ENCODE peak calls at places on chromosomes 13 and 19, in six cellular contexts. O is OCI-LY7, C is spleen, P is NB4, B is GM23248, X is IMR-90. U is an unnamed sample.

GRCh38 chr13:106143392-106143791 is 392.1 kb downstream of the EFNB2 start:
- DNase-seq in P (no peak), O (no peak), B (no peak), C (no peak), X (peak), U (no peak)

GRCh38 chr19:46761418-46761831 is 15.2 kb upstream of the STRN4 start:
- DNase-seq in C (no peak), O (no peak), P (no peak), B (peak), X (peak), U (peak)

GRCh38 chr13:29676535-29676934 is 81.0 kb upstream of the SLC7A1 start:
- DNase-seq in B (peak), O (no peak), X (peak), P (no peak), C (no peak), U (peak)

GRCh38 chr19:33621065-33621785 is 528 bp upstream of the CHST8 start:
- DNase-seq in B (no peak), O (no peak), P (no peak), X (no peak), C (peak), U (no peak)

GRCh38 chr19:36423925-36424324 is 5.5 kb upstream of the ZFP82 start:
- DNase-seq in X (no peak), O (no peak), C (no peak), P (no peak), B (no peak), U (no peak)

GRCh38 chr13:73697166-73697565 is 437.0 kb downstream of the KLF12 start:
- DNase-seq in C (no peak), P (no peak), O (no peak), B (peak), X (no peak), U (no peak)

GRCh38 chr13:59236309-59236939 is 927.3 kb downstream of the DIAPH3 start:
- DNase-seq in B (no peak), C (no peak), O (no peak), P (no peak), X (no peak), U (no peak)

GRCh38 chr19:1063030-1063908 is 3.7 kb upstream of the ARHGAP45 start:
- DNase-seq in O (peak), P (peak), B (peak), X (no peak), C (peak), U (no peak)

GRCh38 chr19:13103961-13104847 is 1.5 kb upstream of the LYL1 start:
- DNase-seq in B (peak), C (peak), P (peak), X (no peak), O (peak), U (no peak)

GRCh38 chr19:42281175-42282035 is 12.4 kb downstream of the CIC start:
- DNase-seq in O (peak), X (peak), P (peak), B (peak), C (peak), U (peak)

GRCh38 chr19:11905928-11906327 is 18.3 kb downstream of the ZNF69 start:
- DNase-seq in X (no peak), P (no peak), B (no peak), C (no peak), O (no peak), U (no peak)

GRCh38 chr19:37551123-37551993 is 43.2 kb downstream of the ZNF571 start:
- DNase-seq in O (no peak), B (peak), X (peak), C (no peak), P (peak), U (peak)

GRCh38 chr19:1157931-1158884 is 15.9 kb downstream of the SBNO2 start:
- DNase-seq in B (no peak), P (no peak), X (no peak), C (no peak), O (no peak), U (no peak)

GRCh38 chr13:76579701-76580100 is 306.5 kb downstream of the KCTD12 start:
- DNase-seq in B (no peak), P (no peak), C (no peak), X (no peak), O (no peak), U (no peak)

GRCh38 chr13:28137556-28137955 is 789 bp upstream of the PAN3 start:
- DNase-seq in C (no peak), P (no peak), B (peak), X (no peak), O (no peak), U (peak)

GRCh38 chr13:42859760-42860159 is 78.4 kb downstream of the FAM216B start:
- DNase-seq in B (no peak), P (no peak), X (no peak), C (no peak), O (no peak), U (no peak)

GRCh38 chr13:98349731-98350305 is 172.7 kb upstream of the RNF113B start:
- DNase-seq in O (peak), X (no peak), P (peak), C (no peak), B (no peak), U (no peak)

GRCh38 chr19:7533281-7533819 is 2.2 kb upstream of the PNPLA6 start:
- DNase-seq in C (peak), P (no peak), O (no peak), X (peak), B (peak), U (peak)

GRCh38 chr19:4506449-4507149 is 11.7 kb downstream of the PLIN4 start:
- DNase-seq in X (peak), P (peak), O (no peak), B (peak), C (no peak), U (peak)

GRCh38 chr13:86399572-86399971 is 600.4 kb upstream of the SLITRK6 start:
- DNase-seq in P (no peak), C (no peak), X (no peak), B (no peak), O (no peak), U (no peak)

GRCh38 chr13:24648983-24649684 is 31.1 kb upstream of the ATP12A start:
- DNase-seq in B (no peak), C (no peak), P (no peak), X (no peak), O (peak), U (no peak)

GRCh38 chr13:93951153-93951552 is 528.3 kb downstream of the DCT start:
- DNase-seq in X (peak), P (no peak), C (no peak), O (no peak), B (peak), U (peak)

GRCh38 chr19:50378863-50379236 is 2.6 kb downstream of the NR1H2 start:
- DNase-seq in C (peak), B (no peak), O (no peak), X (no peak), P (no peak), U (no peak)

GRCh38 chr19:50378169-50378862 is 2.1 kb downstream of the NR1H2 start:
- DNase-seq in O (no peak), B (no peak), C (peak), X (no peak), P (no peak), U (no peak)

GRCh38 chr19:50380767-50381166 is 3.4 kb upstream of the POLD1 start:
- DNase-seq in C (peak), X (no peak), P (no peak), B (no peak), O (no peak), U (no peak)

GRCh38 chr19:50379602-50380001 is 3.3 kb downstream of the NR1H2 start:
- DNase-seq in B (no peak), P (no peak), X (no peak), O (no peak), C (peak), U (no peak)

DNA sequence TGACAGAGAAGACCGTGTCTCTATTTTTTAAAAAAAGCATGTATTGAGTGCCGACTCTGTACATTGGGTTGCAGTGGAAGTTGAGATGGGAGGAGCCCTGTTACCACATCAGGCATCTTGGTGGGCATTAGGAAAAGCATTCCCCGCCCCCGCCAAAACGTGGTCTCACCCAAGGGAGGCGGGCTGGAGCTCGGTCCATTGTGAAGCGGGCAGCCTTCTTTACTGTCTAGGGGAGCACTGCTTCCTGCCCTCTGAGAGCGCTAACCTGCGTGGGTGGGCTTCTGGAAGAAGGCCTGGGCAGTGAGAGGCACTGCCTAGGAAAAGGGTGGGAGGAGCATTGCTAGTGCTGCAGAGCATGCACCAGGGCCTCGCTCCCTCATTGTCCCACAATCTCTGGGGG is 3.9 kb downstream of the NR1H2 start:
- DNase-seq in P (no peak), O (no peak), X (peak), C (peak), B (no peak), U (no peak)
- H3K4me3 ChIP-seq in P (no peak), O (no peak), X (no peak), C (no peak), B (no peak), U (no peak)

DNA sequence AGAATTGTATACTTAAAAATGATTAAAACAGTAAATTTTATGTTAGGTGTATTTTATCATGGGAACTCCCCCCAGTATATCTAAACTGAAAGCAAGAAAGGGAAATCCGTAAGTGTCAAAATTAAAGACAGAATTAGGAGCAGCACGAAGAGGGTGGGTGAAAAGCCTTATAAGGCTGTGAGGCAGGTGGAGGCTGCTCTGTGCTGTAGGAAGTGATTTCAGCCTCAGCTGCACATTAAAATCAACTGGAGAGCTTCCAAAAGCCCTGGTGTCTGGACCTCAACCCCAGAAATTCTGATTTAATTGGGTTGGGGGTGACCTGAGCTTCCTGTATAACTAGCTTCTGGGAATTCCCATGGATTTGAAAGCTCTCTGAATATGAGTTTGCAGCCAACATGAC is 242.3 kb upstream of the TMTC4 start:
- DNase-seq in B (no peak), C (no peak), X (no peak), O (no peak), P (no peak), U (no peak)
- H3K4me3 ChIP-seq in B (no peak), C (no peak), X (no peak), O (no peak), P (no peak), U (no peak)

DNA sequence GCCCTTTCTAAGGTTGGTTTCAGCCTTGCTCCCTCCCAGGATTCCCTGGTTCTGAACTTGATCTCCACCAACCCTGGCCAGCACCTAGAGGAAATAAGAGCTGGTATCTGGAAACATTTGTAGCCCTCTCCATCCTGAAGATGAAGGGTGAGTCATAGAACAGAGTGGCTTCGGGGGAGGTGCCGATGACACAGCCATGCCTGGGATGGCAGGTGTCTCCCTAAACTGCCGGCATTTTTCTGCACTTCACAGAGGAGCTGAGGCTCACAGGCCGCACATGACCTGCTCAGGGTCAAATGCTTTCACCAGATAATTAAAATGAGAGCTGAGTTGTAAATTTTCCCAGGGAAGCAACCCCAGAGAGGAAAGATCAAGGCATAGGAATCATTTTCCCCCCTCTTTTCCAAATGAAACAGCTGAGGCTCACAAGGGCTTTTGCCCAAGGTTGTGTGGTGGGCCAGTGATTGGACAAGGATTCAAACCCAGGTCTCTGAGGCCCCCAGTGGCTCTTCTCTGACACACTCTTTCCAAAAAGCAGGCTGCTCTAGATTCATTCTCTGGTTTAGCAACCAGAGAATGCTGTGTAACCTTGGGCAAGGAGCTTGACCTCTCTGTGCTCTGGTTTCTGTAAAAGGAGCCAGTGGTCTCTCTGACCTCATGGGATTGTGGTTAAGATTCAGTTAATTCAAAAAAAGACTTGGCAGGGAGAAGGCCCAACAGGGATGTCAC is 1.2 kb upstream of the SLC25A42 start:
- DNase-seq in B (peak), O (peak), X (peak), C (no peak), P (peak), U (peak)
- H3K4me3 ChIP-seq in B (peak), O (peak), X (peak), C (peak), P (peak), U (peak)

GRCh38 chr19:15944401-15944800 is 4.4 kb upstream of the OR10H4 start:
- DNase-seq in C (no peak), B (no peak), P (no peak), X (no peak), O (no peak), U (no peak)

GRCh38 chr19:15948223-15949058 is at the start of gene OR10H4:
- DNase-seq in B (no peak), C (no peak), X (no peak), P (no peak), O (no peak), U (no peak)

GRCh38 chr19:15945301-15945700 is 3.5 kb upstream of the OR10H4 start:
- DNase-seq in O (no peak), C (no peak), P (no peak), B (no peak), X (no peak), U (no peak)
- H3K4me3 ChIP-seq in O (no peak), C (no peak), P (no peak), B (no peak), X (no peak), U (no peak)

DNA sequence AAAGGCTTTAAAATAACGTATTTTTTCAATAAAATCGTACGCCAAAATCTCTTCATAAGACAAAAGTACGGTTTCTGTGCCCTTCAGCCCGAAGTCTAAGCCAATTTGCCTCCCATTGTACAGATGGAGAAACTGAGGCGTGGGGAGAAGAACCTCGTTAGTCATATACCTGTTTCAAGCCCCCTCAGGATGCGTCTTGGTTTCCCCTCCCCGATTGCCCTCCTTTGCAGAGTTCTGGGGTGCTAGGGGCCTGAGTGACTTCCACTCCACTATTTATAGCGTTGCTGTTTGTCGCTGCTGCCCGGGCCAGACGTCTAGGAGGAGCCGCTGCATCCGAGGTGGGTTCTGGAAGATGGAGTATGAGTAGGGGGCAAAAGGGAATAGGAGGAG is 2.3 kb upstream of the LTBP4 start:
- DNase-seq in O (no peak), P (no peak), C (no peak), B (no peak), X (no peak), U (no peak)
- H3K4me3 ChIP-seq in O (no peak), P (no peak), C (no peak), B (no peak), X (no peak), U (no peak)

U was measured in fibroblast of pulmonary artery.